ENCODE peak calls at places on chromosomes 11 and 22, in six cellular contexts. One of them, this sample, is unnamed.

GRCh38 chr22:39243443-39244072 is 1.2 kb downstream of the PDGFB start:
- DNase-seq in neural progenitor cell: peak
- DNase-seq in neural crest cell: no peak
- DNase-seq in heart right ventricle: no peak
- DNase-seq in cardiac fibroblast: no peak
- DNase-seq in adrenal gland: no peak
- DNase-seq in this sample: no peak

GRCh38 chr11:104999716-105000115 is 23.3 kb downstream of the CASP5 start:
- DNase-seq in neural progenitor cell: no peak
- DNase-seq in neural crest cell: no peak
- DNase-seq in heart right ventricle: no peak
- DNase-seq in cardiac fibroblast: no peak
- DNase-seq in adrenal gland: no peak
- DNase-seq in this sample: no peak

GRCh38 chr11:94597896-94598295 is 30.7 kb downstream of the PIWIL4 start:
- DNase-seq in neural progenitor cell: peak
- DNase-seq in neural crest cell: no peak
- DNase-seq in heart right ventricle: no peak
- DNase-seq in cardiac fibroblast: peak
- DNase-seq in adrenal gland: no peak
- DNase-seq in this sample: no peak

GRCh38 chr11:119797137-119797611 is 68.2 kb upstream of the NECTIN1 start:
- DNase-seq in neural progenitor cell: peak
- DNase-seq in neural crest cell: peak
- DNase-seq in heart right ventricle: no peak
- DNase-seq in cardiac fibroblast: no peak
- DNase-seq in adrenal gland: no peak
- DNase-seq in this sample: no peak

GRCh38 chr11:2307733-2308331 is 6.0 kb downstream of the TSPAN32 start:
- DNase-seq in neural progenitor cell: no peak
- DNase-seq in neural crest cell: no peak
- DNase-seq in heart right ventricle: no peak
- DNase-seq in cardiac fibroblast: no peak
- DNase-seq in adrenal gland: peak
- DNase-seq in this sample: no peak

GRCh38 chr11:65380460-65381126 is 1.9 kb downstream of the SLC25A45 start:
- DNase-seq in neural progenitor cell: no peak
- DNase-seq in neural crest cell: no peak
- DNase-seq in heart right ventricle: no peak
- DNase-seq in cardiac fibroblast: no peak
- DNase-seq in adrenal gland: no peak
- DNase-seq in this sample: no peak

GRCh38 chr22:49365191-49365837 is 462.4 kb downstream of the BRD1 start:
- DNase-seq in neural progenitor cell: no peak
- DNase-seq in neural crest cell: no peak
- DNase-seq in heart right ventricle: no peak
- DNase-seq in cardiac fibroblast: no peak
- DNase-seq in adrenal gland: no peak
- DNase-seq in this sample: peak

GRCh38 chr11:92804388-92804787 is 165.1 kb upstream of the MTNR1B start:
- DNase-seq in neural progenitor cell: peak
- DNase-seq in neural crest cell: no peak
- DNase-seq in heart right ventricle: no peak
- DNase-seq in cardiac fibroblast: no peak
- DNase-seq in adrenal gland: no peak
- DNase-seq in this sample: no peak

GRCh38 chr11:117392001-117392690 is 64.5 kb downstream of the CEP164 start:
- DNase-seq in neural progenitor cell: no peak
- DNase-seq in neural crest cell: no peak
- DNase-seq in heart right ventricle: no peak
- DNase-seq in cardiac fibroblast: no peak
- DNase-seq in adrenal gland: no peak
- DNase-seq in this sample: no peak

GRCh38 chr22:46133588-46133855 is 16.8 kb upstream of the PPARA start:
- DNase-seq in neural progenitor cell: no peak
- DNase-seq in neural crest cell: no peak
- DNase-seq in heart right ventricle: no peak
- DNase-seq in cardiac fibroblast: no peak
- DNase-seq in adrenal gland: no peak
- DNase-seq in this sample: no peak

GRCh38 chr11:17535488-17535887 is 8.7 kb downstream of the USH1C start:
- DNase-seq in neural progenitor cell: no peak
- DNase-seq in neural crest cell: no peak
- DNase-seq in heart right ventricle: no peak
- DNase-seq in cardiac fibroblast: no peak
- DNase-seq in adrenal gland: no peak
- DNase-seq in this sample: no peak

DNA sequence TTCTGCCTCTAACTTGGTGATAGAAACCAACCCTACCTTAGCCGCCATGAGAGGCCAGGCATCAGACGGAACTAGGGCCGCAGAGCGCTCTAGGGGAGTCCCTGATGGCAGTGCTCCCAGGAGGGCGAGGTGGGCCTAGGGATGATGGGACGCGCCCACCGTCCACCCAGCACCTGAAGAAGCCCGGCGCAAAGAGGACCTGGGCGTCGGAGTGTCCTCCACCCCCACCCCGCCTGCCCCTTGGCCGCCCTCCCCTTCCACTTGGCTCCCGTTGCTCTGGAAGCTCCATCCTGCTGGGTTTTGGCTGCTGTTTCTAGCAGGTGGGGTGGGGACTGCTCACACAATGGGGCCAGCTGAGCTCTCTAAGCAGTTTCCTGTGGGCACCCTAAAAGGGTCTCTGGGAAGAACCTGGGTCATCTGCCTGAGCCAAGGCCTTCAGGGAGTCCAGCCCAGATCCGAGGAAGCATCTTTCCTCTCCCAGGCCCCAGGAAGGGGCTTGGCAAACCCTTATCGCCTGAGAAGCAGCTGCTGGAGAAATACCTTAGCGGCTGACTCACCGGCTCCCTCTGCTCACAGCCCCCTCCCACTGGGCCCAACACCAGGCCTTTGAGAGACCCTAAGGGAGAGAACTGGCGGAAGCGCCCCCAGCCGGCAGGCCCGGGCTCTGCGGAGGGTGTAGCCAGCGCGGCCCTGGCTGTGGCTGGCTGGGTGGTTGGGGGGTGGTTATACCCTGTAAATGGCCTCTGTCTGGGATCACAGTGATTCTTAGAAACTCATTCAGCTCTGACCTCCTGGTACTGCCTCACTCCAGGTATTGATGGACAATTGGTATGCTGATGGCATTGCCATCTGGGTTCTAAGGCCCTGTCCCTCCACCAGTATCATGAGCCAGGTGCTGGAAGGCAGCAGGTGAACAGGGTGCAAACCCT is 19.3 kb downstream of the CREB3L1 start:
- DNase-seq in neural progenitor cell: peak
- DNase-seq in neural crest cell: peak
- DNase-seq in heart right ventricle: peak
- DNase-seq in cardiac fibroblast: peak
- DNase-seq in adrenal gland: peak
- DNase-seq in this sample: no peak
- TF ChIP-seq CTCF in neural progenitor cell: peak
- TF ChIP-seq CTCF in neural crest cell: peak
- TF ChIP-seq CTCF in heart right ventricle: peak
- TF ChIP-seq CTCF in cardiac fibroblast: peak
- TF ChIP-seq CTCF in adrenal gland: no peak
- TF ChIP-seq CTCF in this sample: peak

GRCh38 chr11:130212431-130212961 is 52.9 kb downstream of the ST14 start:
- DNase-seq in neural progenitor cell: no peak
- DNase-seq in neural crest cell: no peak
- DNase-seq in heart right ventricle: no peak
- DNase-seq in cardiac fibroblast: no peak
- DNase-seq in adrenal gland: no peak
- DNase-seq in this sample: peak
- TF ChIP-seq CTCF in neural progenitor cell: no peak
- TF ChIP-seq CTCF in neural crest cell: no peak
- TF ChIP-seq CTCF in heart right ventricle: no peak
- TF ChIP-seq CTCF in cardiac fibroblast: no peak
- TF ChIP-seq CTCF in adrenal gland: no peak
- TF ChIP-seq CTCF in this sample: no peak

DNA sequence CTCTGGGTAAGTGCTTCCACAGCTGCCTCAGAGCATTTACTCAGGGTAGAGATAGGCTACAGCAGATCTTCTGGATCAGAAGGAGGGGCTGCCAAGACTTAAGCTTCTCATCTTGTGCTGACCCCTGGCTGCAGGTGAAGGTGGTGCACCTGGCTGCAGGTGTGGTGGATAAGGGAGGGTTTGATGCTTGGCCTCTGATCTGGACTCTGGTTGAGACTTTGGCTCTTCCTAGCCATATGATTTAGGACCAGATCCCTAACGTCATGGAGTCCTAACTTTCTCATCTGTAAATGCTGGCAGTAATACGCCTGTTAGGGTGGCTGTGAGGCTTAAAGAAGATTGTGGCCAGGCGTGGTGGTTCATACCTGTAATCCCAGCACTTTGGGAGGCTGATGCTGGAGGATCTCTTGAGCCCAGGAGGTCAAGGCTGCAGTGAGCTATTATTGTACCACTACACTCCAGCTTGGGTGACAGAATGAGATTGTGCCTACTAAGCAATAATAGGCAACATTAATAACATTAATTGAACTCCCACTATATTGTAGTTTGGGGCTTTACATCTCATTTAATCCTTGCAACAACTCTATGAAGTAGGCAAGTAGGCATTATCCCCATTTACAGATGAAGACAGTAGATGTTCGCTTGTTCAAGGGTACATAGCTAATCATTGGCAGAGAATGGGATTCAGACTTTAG is 10.7 kb downstream of the DTX4 start:
- DNase-seq in neural progenitor cell: peak
- DNase-seq in neural crest cell: no peak
- DNase-seq in heart right ventricle: no peak
- DNase-seq in cardiac fibroblast: no peak
- DNase-seq in adrenal gland: no peak
- DNase-seq in this sample: no peak
- TF ChIP-seq CTCF in neural progenitor cell: peak
- TF ChIP-seq CTCF in neural crest cell: peak
- TF ChIP-seq CTCF in heart right ventricle: no peak
- TF ChIP-seq CTCF in cardiac fibroblast: peak
- TF ChIP-seq CTCF in adrenal gland: no peak
- TF ChIP-seq CTCF in this sample: no peak

GRCh38 chr22:19195796-19196731 is 17.5 kb upstream of the SLC25A1 start:
- DNase-seq in neural progenitor cell: no peak
- DNase-seq in neural crest cell: no peak
- DNase-seq in heart right ventricle: no peak
- DNase-seq in cardiac fibroblast: no peak
- DNase-seq in adrenal gland: no peak
- DNase-seq in this sample: no peak
- TF ChIP-seq CTCF in neural progenitor cell: no peak
- TF ChIP-seq CTCF in neural crest cell: no peak
- TF ChIP-seq CTCF in heart right ventricle: no peak
- TF ChIP-seq CTCF in cardiac fibroblast: no peak
- TF ChIP-seq CTCF in adrenal gland: no peak
- TF ChIP-seq CTCF in this sample: no peak

GRCh38 chr11:78869293-78869692 is 294.6 kb upstream of the NARS2 start:
- DNase-seq in neural progenitor cell: no peak
- DNase-seq in neural crest cell: no peak
- DNase-seq in heart right ventricle: no peak
- DNase-seq in cardiac fibroblast: no peak
- DNase-seq in adrenal gland: no peak
- DNase-seq in this sample: no peak

GRCh38 chr11:78870655-78871054 is 296.0 kb upstream of the NARS2 start:
- DNase-seq in neural progenitor cell: no peak
- DNase-seq in neural crest cell: no peak
- DNase-seq in heart right ventricle: no peak
- DNase-seq in cardiac fibroblast: no peak
- DNase-seq in adrenal gland: no peak
- DNase-seq in this sample: no peak

DNA sequence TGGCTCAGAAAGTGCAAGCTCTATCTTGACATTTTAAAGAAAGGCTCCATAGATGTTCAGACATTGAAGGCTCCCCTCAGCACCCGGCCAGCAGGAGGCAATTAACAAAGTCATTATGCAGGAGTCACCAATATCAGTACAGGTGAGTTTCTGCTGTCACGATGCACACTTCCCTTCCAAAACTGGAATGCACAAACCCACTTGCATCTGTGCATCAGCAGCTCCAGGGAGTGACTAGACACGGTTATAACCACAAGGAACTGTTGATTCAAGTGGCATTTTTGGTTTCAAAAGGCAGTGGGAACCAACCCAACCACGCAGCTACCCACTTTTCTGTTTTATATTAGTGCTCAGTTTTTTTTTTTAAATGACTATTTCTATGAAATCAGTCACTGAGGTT is 293.9 kb upstream of the NARS2 start:
- DNase-seq in neural progenitor cell: no peak
- DNase-seq in neural crest cell: no peak
- DNase-seq in heart right ventricle: no peak
- DNase-seq in cardiac fibroblast: no peak
- DNase-seq in adrenal gland: no peak
- DNase-seq in this sample: no peak
- TF ChIP-seq CTCF in neural progenitor cell: no peak
- TF ChIP-seq CTCF in neural crest cell: no peak
- TF ChIP-seq CTCF in heart right ventricle: no peak
- TF ChIP-seq CTCF in cardiac fibroblast: no peak
- TF ChIP-seq CTCF in adrenal gland: no peak
- TF ChIP-seq CTCF in this sample: no peak

DNA sequence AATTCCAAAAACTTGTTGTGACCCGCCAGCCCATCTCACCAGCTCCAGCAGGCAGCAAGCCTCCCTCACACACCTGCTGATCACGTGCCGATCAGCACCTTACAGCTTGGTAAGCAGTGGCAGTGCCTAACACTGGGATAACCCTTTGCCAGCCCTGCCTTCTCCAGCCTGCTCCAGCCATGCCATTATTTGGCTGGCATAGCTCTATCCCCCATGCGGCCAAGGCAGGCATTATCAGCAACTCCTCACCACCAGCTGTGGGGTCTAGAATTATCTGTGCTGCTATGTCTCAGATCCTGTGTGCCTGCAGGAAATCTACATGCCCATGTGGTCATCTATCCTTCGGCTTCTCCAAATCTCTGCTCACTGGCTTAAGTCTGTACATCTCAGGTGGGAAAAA is 215.0 kb downstream of the ST3GAL4 start:
- DNase-seq in neural progenitor cell: no peak
- DNase-seq in neural crest cell: no peak
- DNase-seq in heart right ventricle: no peak
- DNase-seq in cardiac fibroblast: no peak
- DNase-seq in adrenal gland: no peak
- DNase-seq in this sample: no peak
- TF ChIP-seq CTCF in neural progenitor cell: no peak
- TF ChIP-seq CTCF in neural crest cell: no peak
- TF ChIP-seq CTCF in heart right ventricle: no peak
- TF ChIP-seq CTCF in cardiac fibroblast: no peak
- TF ChIP-seq CTCF in adrenal gland: no peak
- TF ChIP-seq CTCF in this sample: no peak